ENCODE peak calls at places on chromosomes 2 and 18, in five cellular contexts. One of them, this sample, is unnamed. For H3K36me3, the result is how much of the 10 kb centered on the place peaks cover.

GRCh38 chr2:98805412-98806265 is 74.7 kb upstream of the MGAT4A start:
- DNase-seq in colonic mucosa: no peak
- DNase-seq in GM23248: peak
- DNase-seq in heart right ventricle: no peak
- DNase-seq in aorta: peak
- DNase-seq in this sample: no peak

GRCh38 chr2:209368924-209369323 is 54.9 kb upstream of the MAP2 start:
- DNase-seq in colonic mucosa: peak
- DNase-seq in GM23248: peak
- DNase-seq in heart right ventricle: no peak
- DNase-seq in aorta: peak
- DNase-seq in this sample: peak

GRCh38 chr18:9701604-9702324 is 6.3 kb upstream of the RAB31 start:
- DNase-seq in aorta: no peak
- DNase-seq in colonic mucosa: no peak
- DNase-seq in heart right ventricle: no peak
- DNase-seq in GM23248: no peak
- DNase-seq in this sample: no peak

GRCh38 chr2:219511547-219512325 is 2.5 kb upstream of the ASIC4 start:
- DNase-seq in aorta: no peak
- DNase-seq in GM23248: no peak
- DNase-seq in colonic mucosa: no peak
- DNase-seq in heart right ventricle: no peak
- DNase-seq in this sample: no peak

GRCh38 chr2:224185023-224185601 is 146.0 kb upstream of the SERPINE2 start:
- DNase-seq in aorta: no peak
- DNase-seq in GM23248: no peak
- DNase-seq in heart right ventricle: no peak
- DNase-seq in colonic mucosa: no peak
- DNase-seq in this sample: no peak

GRCh38 chr18:3062798-3063563 is 50.0 kb upstream of the LPIN2 start:
- DNase-seq in GM23248: peak
- DNase-seq in colonic mucosa: peak
- DNase-seq in heart right ventricle: peak
- DNase-seq in aorta: peak
- DNase-seq in this sample: peak

GRCh38 chr2:74093840-74094239 is 53.9 kb downstream of the BOLA3 start:
- DNase-seq in GM23248: no peak
- DNase-seq in heart right ventricle: no peak
- DNase-seq in aorta: no peak
- DNase-seq in colonic mucosa: no peak
- DNase-seq in this sample: no peak

GRCh38 chr2:178404380-178404767 is 46.6 kb downstream of the PRKRA start:
- DNase-seq in aorta: peak
- DNase-seq in GM23248: peak
- DNase-seq in heart right ventricle: no peak
- DNase-seq in colonic mucosa: peak
- DNase-seq in this sample: no peak

GRCh38 chr2:27723372-27724144 is 48.0 kb upstream of the MRPL33 start:
- DNase-seq in aorta: peak
- DNase-seq in GM23248: peak
- DNase-seq in colonic mucosa: peak
- DNase-seq in heart right ventricle: peak
- DNase-seq in this sample: peak

GRCh38 chr2:29239209-29239960 is 124.2 kb downstream of the CLIP4 start:
- DNase-seq in GM23248: no peak
- DNase-seq in colonic mucosa: no peak
- DNase-seq in heart right ventricle: no peak
- DNase-seq in aorta: no peak
- DNase-seq in this sample: no peak

GRCh38 chr2:191352536-191352935 is 107.3 kb downstream of the MYO1B start:
- DNase-seq in heart right ventricle: no peak
- DNase-seq in colonic mucosa: no peak
- DNase-seq in aorta: no peak
- DNase-seq in GM23248: peak
- DNase-seq in this sample: no peak

GRCh38 chr2:48415765-48416515 is 114.0 kb upstream of the STON1 start:
- DNase-seq in GM23248: peak
- DNase-seq in aorta: no peak
- DNase-seq in colonic mucosa: no peak
- DNase-seq in heart right ventricle: no peak
- DNase-seq in this sample: no peak

GRCh38 chr2:98911376-98912154 is 24.5 kb downstream of the CRACDL start:
- DNase-seq in heart right ventricle: no peak
- DNase-seq in colonic mucosa: no peak
- DNase-seq in aorta: no peak
- DNase-seq in GM23248: peak
- DNase-seq in this sample: peak

GRCh38 chr2:138237657-138238384 is 263.7 kb upstream of the SPOPL start:
- DNase-seq in GM23248: no peak
- DNase-seq in aorta: no peak
- DNase-seq in heart right ventricle: no peak
- DNase-seq in colonic mucosa: no peak
- DNase-seq in this sample: no peak

GRCh38 chr18:63346471-63347183 is 20.4 kb downstream of the KDSR start:
- DNase-seq in colonic mucosa: no peak
- DNase-seq in aorta: no peak
- DNase-seq in GM23248: no peak
- DNase-seq in heart right ventricle: no peak
- DNase-seq in this sample: peak
- H3K36me3 ChIP-seq in colonic mucosa: under half
- H3K36me3 ChIP-seq in aorta: under half
- H3K36me3 ChIP-seq in GM23248: under half
- H3K36me3 ChIP-seq in heart right ventricle: half or more
- H3K36me3 ChIP-seq in this sample: under half

GRCh38 chr2:152450176-152450575 is 115.2 kb downstream of the FMNL2 start:
- DNase-seq in GM23248: no peak
- DNase-seq in colonic mucosa: no peak
- DNase-seq in aorta: no peak
- DNase-seq in heart right ventricle: no peak
- DNase-seq in this sample: no peak
- H3K27ac ChIP-seq in GM23248: no peak
- H3K27ac ChIP-seq in colonic mucosa: no peak
- H3K27ac ChIP-seq in aorta: no peak
- H3K27ac ChIP-seq in heart right ventricle: no peak
- H3K27ac ChIP-seq in this sample: no peak

DNA sequence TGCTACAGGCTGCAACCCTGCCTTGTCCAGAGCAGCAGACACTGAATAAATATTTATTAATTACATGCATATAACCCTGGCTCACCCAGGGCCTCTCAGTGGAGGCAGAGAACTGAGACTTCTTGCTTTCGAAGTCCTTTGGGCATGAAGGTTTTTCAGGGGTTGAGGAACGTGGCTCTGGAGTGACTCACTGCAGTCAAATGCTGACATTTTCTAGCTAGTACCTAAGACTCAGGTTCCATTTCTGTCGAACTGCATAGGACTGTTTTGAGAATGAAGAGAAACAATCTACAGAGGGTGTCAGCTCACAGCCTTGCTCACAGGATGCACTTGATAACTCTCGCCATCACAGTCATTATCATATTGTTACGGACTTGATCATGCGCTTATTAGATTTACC is 87.4 kb downstream of the ACTR2 start:
- DNase-seq in GM23248: no peak
- DNase-seq in colonic mucosa: no peak
- DNase-seq in heart right ventricle: no peak
- DNase-seq in aorta: no peak
- DNase-seq in this sample: no peak
- H3K36me3 ChIP-seq in GM23248: under half
- H3K36me3 ChIP-seq in colonic mucosa: under half
- H3K36me3 ChIP-seq in heart right ventricle: half or more
- H3K36me3 ChIP-seq in aorta: under half
- H3K36me3 ChIP-seq in this sample: under half

DNA sequence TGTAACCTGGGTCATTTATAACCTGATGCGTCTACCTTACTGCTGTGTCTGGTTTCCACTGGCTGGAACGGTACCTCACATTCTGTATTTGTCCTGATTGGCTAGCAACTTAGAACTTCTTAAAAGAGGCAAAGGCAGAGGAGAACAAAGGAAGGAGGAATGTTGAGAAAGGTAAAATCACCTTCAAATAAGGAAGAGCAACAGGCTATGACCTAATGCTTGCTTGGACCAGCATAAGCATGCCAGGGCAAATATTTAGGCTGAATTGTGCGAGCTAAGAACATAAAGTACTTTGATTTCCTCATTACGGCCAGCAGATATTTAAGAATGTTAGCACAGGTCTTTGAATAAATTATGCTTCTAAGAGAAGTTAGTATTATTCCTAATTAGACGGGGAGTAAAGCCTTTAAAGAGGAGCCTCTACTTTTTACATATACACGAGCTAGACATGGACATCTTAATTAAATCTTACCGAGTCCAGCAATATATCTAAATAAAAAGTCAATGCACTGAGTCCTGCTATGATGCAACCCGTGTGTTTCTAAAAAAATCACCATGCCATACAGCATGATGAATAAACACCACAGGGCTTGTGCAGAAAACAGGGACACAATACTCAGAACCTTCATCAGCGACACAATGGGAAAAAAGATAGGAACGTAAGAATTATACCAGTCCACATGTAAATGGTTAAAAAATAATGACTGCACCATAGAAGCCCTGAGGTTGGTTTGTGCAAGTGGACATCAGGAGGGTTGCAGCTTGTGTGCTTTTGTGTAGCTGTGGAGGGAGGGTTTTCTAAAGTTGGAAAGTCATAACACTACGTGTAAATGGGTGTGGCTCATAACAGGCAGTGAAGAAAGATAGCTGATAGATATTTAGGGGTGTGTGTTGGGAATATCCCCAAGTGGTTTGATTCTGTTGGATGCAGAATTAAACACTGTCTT is 14.2 kb downstream of the SEPTIN2 start:
- DNase-seq in aorta: no peak
- DNase-seq in heart right ventricle: no peak
- DNase-seq in GM23248: no peak
- DNase-seq in colonic mucosa: no peak
- DNase-seq in this sample: no peak
- H3K27ac ChIP-seq in aorta: no peak
- H3K27ac ChIP-seq in heart right ventricle: no peak
- H3K27ac ChIP-seq in GM23248: no peak
- H3K27ac ChIP-seq in colonic mucosa: no peak
- H3K27ac ChIP-seq in this sample: no peak

GRCh38 chr2:237530472-237531433 is 35.6 kb upstream of the PRLH start:
- DNase-seq in heart right ventricle: no peak
- DNase-seq in colonic mucosa: no peak
- DNase-seq in aorta: no peak
- DNase-seq in GM23248: no peak
- DNase-seq in this sample: no peak
- H3K36me3 ChIP-seq in heart right ventricle: under half
- H3K36me3 ChIP-seq in colonic mucosa: under half
- H3K36me3 ChIP-seq in aorta: under half
- H3K36me3 ChIP-seq in GM23248: under half
- H3K36me3 ChIP-seq in this sample: under half

GRCh38 chr2:231383701-231384435 is 11.6 kb upstream of the B3GNT7 start:
- DNase-seq in colonic mucosa: peak
- DNase-seq in aorta: no peak
- DNase-seq in GM23248: no peak
- DNase-seq in heart right ventricle: no peak
- DNase-seq in this sample: no peak
- H3K27ac ChIP-seq in colonic mucosa: peak
- H3K27ac ChIP-seq in aorta: no peak
- H3K27ac ChIP-seq in GM23248: no peak
- H3K27ac ChIP-seq in heart right ventricle: no peak
- H3K27ac ChIP-seq in this sample: no peak

DNA sequence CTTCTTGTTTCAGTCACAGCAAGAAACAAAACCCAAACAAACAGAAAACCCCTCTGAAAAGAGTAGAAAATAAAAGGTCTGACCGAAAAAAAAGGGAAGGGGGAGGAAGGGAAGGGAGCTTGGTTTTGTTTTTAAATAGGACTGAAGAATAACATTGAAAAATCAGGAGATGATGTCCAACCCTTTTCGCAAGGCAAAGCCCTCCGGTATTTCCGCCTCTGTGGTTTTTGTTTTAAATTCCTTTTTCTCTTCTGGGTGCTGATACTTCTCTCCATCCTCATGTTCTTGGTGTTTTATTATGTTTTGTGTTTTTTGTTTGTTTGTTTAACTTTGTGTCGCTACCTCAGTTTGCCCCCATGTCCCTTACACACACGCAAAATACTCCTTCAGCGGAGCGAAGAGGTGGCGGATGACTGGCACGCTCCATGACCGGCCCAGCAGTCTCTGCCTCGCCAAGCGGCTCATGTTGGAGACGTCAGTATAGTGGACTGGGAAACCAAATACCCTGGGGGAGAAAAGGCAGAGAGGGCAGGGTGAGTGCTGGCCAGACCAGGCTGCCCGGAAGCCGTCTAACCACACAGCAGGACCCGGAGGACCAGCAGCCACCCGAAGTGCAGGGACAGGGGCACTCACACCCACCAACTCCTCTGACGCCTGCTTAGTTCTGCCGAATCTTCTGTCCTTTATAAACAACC is 65.7 kb upstream of the POMC start:
- DNase-seq in colonic mucosa: no peak
- DNase-seq in GM23248: no peak
- DNase-seq in heart right ventricle: no peak
- DNase-seq in aorta: no peak
- DNase-seq in this sample: no peak
- H3K36me3 ChIP-seq in colonic mucosa: under half
- H3K36me3 ChIP-seq in GM23248: under half
- H3K36me3 ChIP-seq in heart right ventricle: half or more
- H3K36me3 ChIP-seq in aorta: under half
- H3K36me3 ChIP-seq in this sample: under half

This sample was measured in testis.